ENCODE peak calls at places on chromosomes 12 and 14, in seven cellular contexts. J is mammary epithelial cell, M is heart left ventricle, O is adrenal gland, S is upper lobe of right lung, W is fibroblast of the aortic adventitia, Z is uterus. A is an unnamed sample.

GRCh38 chr14:86035882-86036281 is 505.9 kb downstream of the FLRT2 start:
- DNase-seq in S (no peak), Z (no peak), J (peak), M (no peak), W (peak), O (peak), A (no peak)

GRCh38 chr12:51246254-51246853 is 7.7 kb downstream of the DAZAP2 start:
- DNase-seq in O (peak), M (no peak), W (peak), Z (no peak), S (no peak), J (no peak), A (no peak)

GRCh38 chr12:108352591-108352990 is 13.5 kb upstream of the CMKLR1 start:
- DNase-seq in Z (no peak), J (no peak), W (no peak), M (no peak), O (no peak), S (no peak), A (no peak)

GRCh38 chr12:98752726-98753125 is 107.6 kb downstream of the APAF1 start:
- DNase-seq in S (no peak), Z (no peak), M (no peak), O (no peak), W (peak), J (no peak), A (no peak)

GRCh38 chr12:106084048-106084671 is 54.6 kb downstream of the NUAK1 start:
- DNase-seq in J (peak), S (no peak), O (no peak), Z (no peak), W (peak), M (no peak), A (peak)

GRCh38 chr12:53754633-53755261 is 3.0 kb upstream of the CISTR start:
- DNase-seq in S (no peak), W (peak), O (no peak), M (no peak), Z (peak), J (no peak), A (no peak)

GRCh38 chr12:122994140-122994675 is 13.7 kb downstream of the ARL6IP4 start:
- DNase-seq in Z (no peak), W (no peak), S (no peak), M (no peak), J (no peak), O (no peak), A (no peak)

GRCh38 chr12:116171549-116171948 is 105.9 kb downstream of the MED13L start:
- DNase-seq in S (no peak), M (no peak), O (no peak), Z (no peak), J (peak), W (peak), A (no peak)

GRCh38 chr14:102799684-102800562 is 22.7 kb downstream of the TRAF3 start:
- DNase-seq in M (no peak), S (no peak), Z (no peak), J (no peak), O (no peak), W (peak), A (no peak)

GRCh38 chr12:7933255-7933726 is 2.7 kb downstream of the SLC2A3 start:
- DNase-seq in S (peak), M (peak), J (peak), Z (peak), W (peak), O (peak), A (peak)

GRCh38 chr12:42704340-42704739 is 114.8 kb upstream of the PRICKLE1 start:
- DNase-seq in J (no peak), O (no peak), S (no peak), W (peak), M (no peak), Z (no peak), A (no peak)

GRCh38 chr12:46486588-46486987 is 114.0 kb upstream of the SLC38A2 start:
- DNase-seq in W (no peak), J (no peak), M (no peak), Z (no peak), O (no peak), S (no peak), A (no peak)

GRCh38 chr14:57549165-57549564 is 55.5 kb upstream of the CCDC198 start:
- DNase-seq in S (no peak), W (no peak), Z (no peak), M (no peak), J (no peak), O (no peak), A (no peak)

GRCh38 chr14:71478542-71478941 is 453.7 kb upstream of the RGS6 start:
- DNase-seq in Z (no peak), M (no peak), S (no peak), O (peak), J (no peak), W (peak), A (no peak)

GRCh38 chr12:124692443-124692842 is 125.0 kb upstream of the NCOR2 start:
- DNase-seq in W (no peak), J (no peak), Z (no peak), O (no peak), M (no peak), S (no peak), A (no peak)

GRCh38 chr12:24955389-24955788 is 6.5 kb upstream of the BCAT1 start:
- DNase-seq in M (no peak), W (no peak), Z (no peak), S (no peak), O (no peak), J (no peak), A (no peak)

GRCh38 chr14:76923422-76924362 is 97.5 kb downstream of the LRRC74A start:
- DNase-seq in Z (no peak), W (no peak), M (no peak), O (no peak), S (no peak), J (no peak), A (no peak)

GRCh38 chr12:62879691-62880090 is 55.3 kb downstream of the PPM1H start:
- DNase-seq in W (no peak), Z (no peak), O (no peak), J (no peak), S (no peak), M (no peak), A (no peak)

GRCh38 chr12:51788876-51789275 is 59.6 kb downstream of the FIGNL2 start:
- DNase-seq in S (no peak), Z (no peak), M (no peak), O (no peak), W (peak), J (peak), A (no peak)

GRCh38 chr14:80291099-80291498 is 79.8 kb upstream of the DIO2 start:
- DNase-seq in J (peak), Z (no peak), S (no peak), W (peak), O (no peak), M (no peak), A (no peak)

GRCh38 chr14:84036863-84037262 is 1493.1 kb upstream of the FLRT2 start:
- DNase-seq in S (no peak), M (no peak), W (no peak), J (peak), Z (no peak), O (no peak), A (no peak)

GRCh38 chr14:22472935-22473854 is 115.8 kb downstream of the DAD1 start:
- DNase-seq in M (no peak), Z (peak), S (no peak), J (peak), W (peak), O (peak), A (no peak)

GRCh38 chr12:107398101-107398500 is 287.5 kb upstream of the PWP1 start:
- DNase-seq in Z (no peak), O (no peak), S (no peak), M (no peak), J (no peak), W (no peak), A (no peak)

GRCh38 chr12:552466-552865 is 92.7 kb downstream of the B4GALNT3 start:
- DNase-seq in Z (no peak), W (peak), M (no peak), J (no peak), S (no peak), O (no peak), A (no peak)

GRCh38 chr14:93884950-93885349 is 42.2 kb upstream of the FAM181A start:
- DNase-seq in Z (no peak), J (no peak), W (no peak), S (no peak), O (no peak), M (no peak), A (no peak)

GRCh38 chr12:59113831-59114273 is 193.5 kb upstream of the LRIG3 start:
- DNase-seq in W (peak), O (peak), Z (peak), M (peak), J (peak), S (peak), A (peak)

GRCh38 chr12:47419500-47419899 is 286.3 kb downstream of the RPAP3 start:
- DNase-seq in Z (no peak), M (no peak), O (no peak), J (peak), W (peak), S (no peak), A (no peak)

GRCh38 chr14:98173291-98173690 is 1098.7 kb downstream of the BCL11B start:
- DNase-seq in Z (no peak), W (no peak), S (no peak), O (no peak), J (no peak), M (no peak), A (no peak)

DNA sequence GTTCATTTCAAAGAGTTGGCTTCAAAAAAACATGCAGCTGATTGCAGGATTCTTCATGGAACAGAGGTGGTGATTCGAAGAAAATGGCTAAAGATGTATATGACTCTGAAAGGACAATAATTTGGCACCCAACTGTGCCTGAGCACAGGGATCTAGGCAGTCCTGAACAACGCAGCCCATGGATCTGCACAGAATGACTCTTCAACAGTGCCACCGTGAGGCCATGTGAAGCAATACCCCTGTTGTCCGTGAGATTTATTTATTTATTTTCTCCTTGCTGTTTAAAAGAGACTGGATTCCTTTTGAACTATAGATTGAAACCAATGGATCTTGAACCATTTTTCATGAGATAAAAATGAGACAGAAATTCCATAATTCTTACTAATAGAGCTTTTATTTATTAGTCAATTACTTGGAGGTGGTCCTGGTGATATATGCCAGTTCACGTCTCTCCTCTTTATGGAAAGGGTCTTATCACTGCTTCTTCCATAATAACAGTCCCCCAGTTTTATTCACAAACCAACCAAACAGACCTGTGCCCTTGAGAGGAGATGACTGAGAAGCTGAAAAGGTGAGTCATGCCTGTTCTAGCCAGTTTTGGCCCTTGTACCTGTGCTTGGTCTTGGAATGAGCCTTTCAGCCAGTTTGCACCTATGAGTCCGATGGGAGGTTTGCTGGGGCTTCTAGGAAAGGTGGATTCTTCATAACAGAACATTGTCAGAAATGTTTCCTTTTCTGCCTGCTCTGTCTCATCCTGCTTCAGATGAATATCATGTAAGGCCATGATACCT is 1598.3 kb downstream of the AACS start:
- DNase-seq in S (no peak), O (no peak), M (no peak), J (peak), Z (no peak), W (peak), A (no peak)
- TF ChIP-seq CTCF in S (no peak), O (no peak), M (no peak), J (peak), Z (no peak), W (peak), A (no peak)

DNA sequence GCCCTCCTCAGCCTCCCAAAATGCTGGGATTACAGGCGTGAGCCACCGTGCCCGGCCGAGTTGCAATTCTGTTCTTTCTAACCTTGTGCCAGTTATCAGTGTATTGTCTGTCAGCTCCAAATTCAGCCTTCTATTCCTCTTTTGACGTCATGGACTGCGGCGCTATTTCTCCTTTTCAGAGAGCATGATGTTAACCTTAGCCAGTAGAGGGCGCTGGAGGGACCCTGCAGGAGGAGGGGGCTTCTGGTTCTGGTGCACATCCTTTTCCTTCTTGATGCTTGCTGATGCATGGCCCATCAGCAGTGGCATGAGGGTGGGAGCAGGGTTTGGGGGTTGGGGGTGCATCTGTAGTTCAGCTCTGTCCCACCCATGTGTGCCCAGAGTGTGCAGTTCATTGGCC is 179.3 kb upstream of the RMST start:
- DNase-seq in S (no peak), O (no peak), Z (no peak), J (no peak), W (no peak), M (no peak), A (no peak)
- TF ChIP-seq CTCF in S (no peak), O (no peak), Z (no peak), J (no peak), W (no peak), M (no peak), A (no peak)

GRCh38 chr14:74425525-74426201 is 347 bp downstream of the SYNDIG1L start:
- DNase-seq in J (no peak), W (no peak), O (peak), M (peak), S (no peak), Z (no peak), A (peak)
- TF ChIP-seq CTCF in J (no peak), W (no peak), O (no peak), M (no peak), S (no peak), Z (no peak), A (no peak)

DNA sequence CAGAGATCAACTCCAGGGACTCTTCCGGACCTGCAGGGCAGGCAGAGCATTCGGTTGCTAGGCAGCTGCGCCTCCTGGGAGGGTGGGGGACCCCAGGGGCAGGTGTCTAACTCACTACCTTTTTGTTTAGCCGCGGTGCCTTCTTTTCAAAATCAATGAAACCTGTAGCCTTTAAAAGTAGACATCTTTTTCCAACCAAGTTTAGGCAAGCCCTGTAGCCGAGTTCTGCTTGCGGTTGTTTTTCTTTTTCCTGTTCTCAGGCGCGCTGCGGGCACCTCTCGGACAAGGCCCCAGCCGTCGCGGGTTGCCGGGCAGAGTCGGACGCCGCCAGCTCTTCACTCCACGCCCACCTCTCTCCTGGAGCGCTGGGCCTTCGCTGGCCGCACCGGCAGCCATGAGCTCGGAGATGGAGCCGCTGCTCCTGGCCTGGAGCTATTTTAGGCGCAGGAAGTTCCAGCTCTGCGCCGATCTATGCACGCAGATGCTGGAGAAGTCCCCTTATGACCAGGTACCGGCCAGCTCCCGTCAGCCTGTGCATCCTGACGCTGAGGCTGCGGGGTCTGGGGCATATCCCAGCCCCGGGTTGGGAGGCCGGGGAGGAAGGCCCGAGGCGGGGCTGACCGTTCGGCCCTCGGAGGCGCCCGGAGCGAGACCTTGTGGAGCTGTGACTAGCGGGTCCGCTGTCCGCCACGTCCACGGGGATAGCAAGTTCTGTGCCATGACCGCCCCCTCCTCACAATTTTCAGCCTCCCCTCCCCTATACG is at the start of gene TTC8:
- DNase-seq in J (peak), Z (peak), O (peak), M (peak), S (peak), W (peak), A (peak)
- TF ChIP-seq CTCF in J (no peak), Z (no peak), O (peak), M (no peak), S (no peak), W (no peak), A (no peak)

DNA sequence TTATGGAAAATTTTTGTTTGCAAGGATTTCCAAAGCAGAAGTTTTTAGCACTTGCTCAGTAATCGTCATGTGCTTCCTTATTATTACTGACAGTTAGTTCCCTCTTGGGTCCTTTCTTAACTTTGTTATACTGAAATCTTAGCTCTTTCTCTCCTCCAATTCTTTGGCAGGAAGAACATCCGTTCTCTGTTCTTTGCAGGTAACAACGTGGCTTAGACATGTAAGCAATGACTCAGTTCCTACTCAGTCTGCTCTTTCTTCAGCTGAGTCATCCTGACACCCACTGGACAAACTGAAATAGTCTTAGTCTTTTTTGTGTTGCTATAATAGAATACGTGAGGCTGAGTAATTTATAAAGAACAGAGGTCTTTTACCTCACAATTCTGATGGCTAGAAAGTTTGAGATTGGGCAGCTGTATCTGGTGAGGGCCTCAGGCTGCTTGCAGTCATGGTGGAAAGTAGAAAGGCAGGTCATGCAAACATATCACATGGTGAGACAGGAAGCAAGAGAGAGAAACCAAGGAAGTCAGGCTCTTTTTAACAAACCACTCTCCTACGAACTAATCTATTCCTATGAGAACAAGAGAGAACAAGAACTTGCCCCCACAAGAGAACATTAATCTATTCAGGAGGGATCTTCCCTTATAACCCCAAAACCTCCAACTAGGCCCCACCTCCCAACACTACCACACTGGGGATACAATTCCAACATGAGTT is 49.2 kb downstream of the TESPA1 start:
- DNase-seq in M (no peak), W (peak), Z (no peak), S (no peak), O (no peak), J (peak), A (no peak)
- TF ChIP-seq CTCF in M (no peak), W (no peak), Z (no peak), S (no peak), O (no peak), J (no peak), A (no peak)

GRCh38 chr12:2003676-2004112 is 563 bp downstream of the DCP1B start:
- DNase-seq in Z (no peak), O (no peak), W (peak), J (peak), M (no peak), S (no peak), A (no peak)

GRCh38 chr12:2008677-2009076 is 4.4 kb upstream of the DCP1B start:
- DNase-seq in W (peak), Z (no peak), M (no peak), O (peak), S (no peak), J (no peak), A (no peak)

GRCh38 chr12:2009623-2010022 is 5.4 kb upstream of the DCP1B start:
- DNase-seq in Z (no peak), W (no peak), O (no peak), S (no peak), J (no peak), M (no peak), A (no peak)

DNA sequence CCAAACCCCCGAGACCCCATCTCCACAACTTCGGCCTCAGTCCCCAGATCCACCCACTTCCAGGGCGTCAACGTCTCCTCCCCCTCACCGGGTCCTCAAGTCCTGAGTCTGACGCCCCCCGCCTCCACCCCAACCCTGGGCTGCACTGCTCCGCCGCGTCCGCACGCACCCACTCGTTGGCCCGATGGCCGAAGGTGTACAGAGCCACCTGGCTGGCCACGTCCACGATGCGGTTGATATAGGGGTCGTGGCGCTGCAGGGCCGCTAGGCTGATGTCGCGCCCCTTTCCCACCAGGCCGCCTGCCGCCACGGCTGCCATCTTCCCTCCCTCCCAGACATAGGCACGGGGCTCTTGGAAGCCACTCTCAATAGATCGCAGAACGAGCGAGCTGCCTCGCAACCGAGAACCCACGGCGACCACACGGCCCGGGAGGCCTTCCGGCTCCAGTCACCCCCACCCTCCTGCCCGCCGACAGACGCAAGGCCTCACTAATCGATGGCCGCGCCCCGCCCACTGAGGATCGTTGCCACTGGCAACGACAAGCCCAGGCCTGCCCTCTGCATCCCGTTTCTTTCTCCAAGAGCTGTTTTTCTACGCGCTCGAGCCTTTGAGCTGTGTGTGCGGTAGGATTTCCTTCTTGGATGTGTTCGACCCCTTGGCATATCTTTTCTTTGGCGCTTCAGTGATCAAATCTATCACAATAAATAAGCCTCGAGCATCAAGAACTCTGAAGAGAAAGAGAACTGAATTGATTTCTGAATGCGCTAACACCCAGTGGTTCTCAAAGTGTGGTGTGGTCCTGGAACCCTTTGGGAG is at the start of gene DCP1B:
- DNase-seq in W (peak), J (peak), O (peak), Z (peak), M (peak), S (peak), A (peak)
- TF ChIP-seq CTCF in W (peak), J (no peak), O (peak), Z (no peak), M (no peak), S (no peak), A (no peak)

A was measured in mesothelial cell of epicardium.